ENCODE peak calls at places on chromosome 22, in eight cellular contexts. N is retina, X is HEK293T, Q is GM03348, O is NCI-H774, K is spleen, G is AG04449, Z is fibroblast of the conjunctiva. F is an unnamed sample.
A peak's percentile ranks its signal among the peaks of the same experiment; 100 is the strongest.

GRCh38 chr22:31346733-31347250 is 646 bp upstream of the PATZ1 start:
- DNase-seq in N (peak; percentile 92), Q (peak; percentile 71), X (peak; percentile 58), G (no peak), O (no peak), K (peak; percentile 93), Z (peak; percentile 16), F (no peak)

GRCh38 chr22:44669725-44670027 is 32.3 kb upstream of the PRR5 start:
- DNase-seq in Z (no peak), N (no peak), G (no peak), K (no peak), O (no peak), X (peak; percentile 70), Q (peak; percentile 75), F (no peak)

GRCh38 chr22:27556371-27556770 is 245.2 kb downstream of the MN1 start:
- DNase-seq in Q (no peak), K (no peak), X (no peak), Z (no peak), N (no peak), G (no peak), O (no peak), F (no peak)

GRCh38 chr22:37990862-37991261 is 6.5 kb upstream of the SOX10 start:
- DNase-seq in Q (no peak), G (no peak), O (no peak), K (no peak), X (no peak), Z (no peak), N (no peak), F (no peak)

GRCh38 chr22:43826142-43827093 is 14.3 kb upstream of the EFCAB6 start:
- DNase-seq in Z (no peak), G (peak; percentile 33), O (no peak), K (no peak), Q (peak; percentile 76), N (peak; percentile 54), X (no peak), F (no peak)

GRCh38 chr22:20438678-20439492 is 1.3 kb upstream of the SCARF2 start:
- DNase-seq in K (peak; percentile 77), Z (no peak), X (peak; percentile 56), Q (peak; percentile 84), G (no peak), O (no peak), N (peak; percentile 13), F (no peak)

GRCh38 chr22:42957958-42958357 is 57.0 kb downstream of the PACSIN2 start:
- DNase-seq in K (no peak), G (no peak), N (no peak), Z (no peak), X (no peak), O (no peak), Q (no peak), F (no peak)

GRCh38 chr22:20877715-20878114 is 18.9 kb downstream of the SNAP29 start:
- DNase-seq in G (no peak), Z (no peak), O (no peak), K (no peak), X (no peak), Q (no peak), N (no peak), F (no peak)

GRCh38 chr22:19941365-19942070 is at the start of the genes COMT and TXNRD2:
- DNase-seq in K (peak; percentile 95), Z (no peak), O (peak; percentile 51), X (peak; percentile 88), G (no peak), Q (peak; percentile 94), N (peak; percentile 86), F (no peak)

GRCh38 chr22:50174382-50175190 is 4.1 kb downstream of the PANX2 start:
- DNase-seq in K (peak; percentile 72), O (no peak), N (no peak), G (no peak), X (no peak), Z (no peak), Q (no peak), F (no peak)

F was measured in esophagus squamous epithelium.